ENCODE peak calls at places on chromosome 22, in four cellular contexts. Z is MM.1S, U is lung microvascular endothelial cell, V is activated gamma-delta T cell treated with Interleukin-2 at 50 U/mL for 16 hours. Q is an unnamed sample.
A peak's percentile ranks its signal among the peaks of the same experiment; 100 is the strongest.

GRCh38 chr22:18987765-18988164 is 51.7 kb upstream of the PRODH start:
- DNase-seq in U (no peak), Z (no peak), V (peak; percentile 27), Q (no peak)

GRCh38 chr22:31561238-31561887 is 65.0 kb downstream of the SFI1 start:
- DNase-seq in Z (peak; percentile 82), U (peak; percentile 91), V (peak; percentile 19), Q (peak; percentile 6)

GRCh38 chr22:42945736-42946135 is 69.2 kb downstream of the PACSIN2 start:
- DNase-seq in Z (no peak), U (no peak), V (no peak), Q (no peak)

GRCh38 chr22:36726007-36726380 is 22.4 kb upstream of the CACNG2 start:
- DNase-seq in U (no peak), Z (no peak), V (no peak), Q (no peak)

GRCh38 chr22:29269731-29270474 is 1.8 kb downstream of the EWSR1 start:
- DNase-seq in U (peak; percentile 10), Z (peak; percentile 43), V (no peak), Q (no peak)

GRCh38 chr22:46087816-46088277 is 62.5 kb upstream of the PPARA start:
- DNase-seq in V (no peak), Z (no peak), U (peak; percentile 96), Q (no peak)

GRCh38 chr22:29912141-29912540 is 29.2 kb downstream of the MTMR3 start:
- DNase-seq in V (no peak), U (no peak), Z (no peak), Q (no peak)

GRCh38 chr22:48602805-48603518 is 1224.7 kb downstream of the BRD1 start:
- DNase-seq in U (no peak), V (no peak), Z (no peak), Q (no peak)

GRCh38 chr22:43529954-43530863 is 118.4 kb downstream of the MPPED1 start:
- DNase-seq in V (no peak), Z (no peak), U (no peak), Q (no peak)

GRCh38 chr22:24473278-24473677 is 21.9 kb upstream of the UPB1 start:
- DNase-seq in U (no peak), Z (no peak), V (no peak), Q (no peak)

GRCh38 chr22:37060801-37061610 is 9.5 kb downstream of the KCTD17 start:
- DNase-seq in U (no peak), Z (no peak), V (no peak), Q (no peak)